ENCODE peak calls at places on chromosomes 16 and 17, in five cellular contexts. One of them, this sample, is unnamed.
A peak's percentile ranks its signal among the peaks of the same experiment; 100 is the strongest.

GRCh38 chr16:86471896-86472295 is 38.4 kb upstream of the FOXF1 start:
- DNase-seq in GM23248: no peak
- DNase-seq in GM23338: no peak
- DNase-seq in neural progenitor cell: no peak
- DNase-seq in HCT116: no peak
- DNase-seq in this sample: no peak

GRCh38 chr17:40312131-40312731 is 3.3 kb downstream of the RARA start:
- DNase-seq in GM23248: no peak
- DNase-seq in GM23338: no peak
- DNase-seq in neural progenitor cell: no peak
- DNase-seq in HCT116: no peak
- DNase-seq in this sample: peak; percentile 37

GRCh38 chr16:64648282-64648681 is 473.6 kb downstream of the CDH11 start:
- DNase-seq in GM23248: no peak
- DNase-seq in GM23338: no peak
- DNase-seq in neural progenitor cell: no peak
- DNase-seq in HCT116: no peak
- DNase-seq in this sample: no peak

GRCh38 chr16:30091474-30092372 is at the start of gene TBX6:
- DNase-seq in GM23248: peak; percentile 98
- DNase-seq in GM23338: peak; percentile 97
- DNase-seq in neural progenitor cell: peak; percentile 98
- DNase-seq in HCT116: peak; percentile 74
- DNase-seq in this sample: peak; percentile 96

GRCh38 chr16:57892041-57892440 is 78.9 kb downstream of the CNGB1 start:
- DNase-seq in GM23248: peak; percentile 23
- DNase-seq in GM23338: no peak
- DNase-seq in neural progenitor cell: no peak
- DNase-seq in HCT116: no peak
- DNase-seq in this sample: no peak

GRCh38 chr17:16534236-16534635 is 34.8 kb downstream of the ZNF287 start:
- DNase-seq in GM23248: no peak
- DNase-seq in GM23338: no peak
- DNase-seq in neural progenitor cell: no peak
- DNase-seq in HCT116: no peak
- DNase-seq in this sample: no peak

GRCh38 chr16:58501242-58502131 is 1.5 kb downstream of the NDRG4 start:
- DNase-seq in GM23248: peak; percentile 26
- DNase-seq in GM23338: peak; percentile 92
- DNase-seq in neural progenitor cell: peak; percentile 87
- DNase-seq in HCT116: no peak
- DNase-seq in this sample: peak; percentile 63

GRCh38 chr17:75371339-75371738 is 34.1 kb downstream of the GRB2 start:
- DNase-seq in GM23248: no peak
- DNase-seq in GM23338: no peak
- DNase-seq in neural progenitor cell: no peak
- DNase-seq in HCT116: no peak
- DNase-seq in this sample: no peak

GRCh38 chr16:77376358-77376757 is 58.5 kb downstream of the ADAMTS18 start:
- DNase-seq in GM23248: peak; percentile 22
- DNase-seq in GM23338: peak; percentile 75
- DNase-seq in neural progenitor cell: no peak
- DNase-seq in HCT116: no peak
- DNase-seq in this sample: no peak

GRCh38 chr17:78416311-78416711 is 37.9 kb downstream of the PGS1 start:
- DNase-seq in GM23248: no peak
- DNase-seq in GM23338: no peak
- DNase-seq in neural progenitor cell: no peak
- DNase-seq in HCT116: no peak
- DNase-seq in this sample: no peak

GRCh38 chr16:66578596-66579531 is at the start of gene CMTM2:
- DNase-seq in GM23248: peak; percentile 19
- DNase-seq in GM23338: peak; percentile 61
- DNase-seq in neural progenitor cell: no peak
- DNase-seq in HCT116: no peak
- DNase-seq in this sample: no peak

GRCh38 chr16:50644730-50645129 is 36.4 kb downstream of the SNX20 start:
- DNase-seq in GM23248: peak; percentile 39
- DNase-seq in GM23338: peak; percentile 36
- DNase-seq in neural progenitor cell: peak; percentile 42
- DNase-seq in HCT116: peak; percentile 19
- DNase-seq in this sample: peak; percentile 20

GRCh38 chr17:77475012-77475976 is 334.5 kb downstream of the SEC14L1 start:
- DNase-seq in GM23248: peak; percentile 90
- DNase-seq in GM23338: no peak
- DNase-seq in neural progenitor cell: no peak
- DNase-seq in HCT116: no peak
- DNase-seq in this sample: peak; percentile 39

GRCh38 chr17:73706428-73706827 is 62.2 kb upstream of the SDK2 start:
- DNase-seq in GM23248: no peak
- DNase-seq in GM23338: no peak
- DNase-seq in neural progenitor cell: no peak
- DNase-seq in HCT116: no peak
- DNase-seq in this sample: no peak

GRCh38 chr17:28416703-28417311 is 10.8 kb upstream of the SLC46A1 start:
- DNase-seq in GM23248: peak; percentile 81
- DNase-seq in GM23338: peak; percentile 95
- DNase-seq in neural progenitor cell: peak; percentile 82
- DNase-seq in HCT116: peak; percentile 60
- DNase-seq in this sample: peak; percentile 57

GRCh38 chr17:80761421-80761871 is 216.8 kb downstream of the RPTOR start:
- DNase-seq in GM23248: peak; percentile 66
- DNase-seq in GM23338: no peak
- DNase-seq in neural progenitor cell: no peak
- DNase-seq in HCT116: peak; percentile 72
- DNase-seq in this sample: no peak

GRCh38 chr16:53841884-53842283 is 137.9 kb downstream of the FTO start:
- DNase-seq in GM23248: no peak
- DNase-seq in GM23338: no peak
- DNase-seq in neural progenitor cell: no peak
- DNase-seq in HCT116: no peak
- DNase-seq in this sample: no peak

GRCh38 chr16:49012961-49013726 is 268.5 kb downstream of the CBLN1 start:
- DNase-seq in GM23248: no peak
- DNase-seq in GM23338: no peak
- DNase-seq in neural progenitor cell: no peak
- DNase-seq in HCT116: no peak
- DNase-seq in this sample: no peak

GRCh38 chr16:86398201-86398600 is 112.1 kb upstream of the FOXF1 start:
- DNase-seq in GM23248: no peak
- DNase-seq in GM23338: no peak
- DNase-seq in neural progenitor cell: no peak
- DNase-seq in HCT116: no peak
- DNase-seq in this sample: no peak

GRCh38 chr16:57186630-57187507 is 740 bp downstream of the RSPRY1 start:
- DNase-seq in GM23248: peak; percentile 74
- DNase-seq in GM23338: peak; percentile 39
- DNase-seq in neural progenitor cell: peak; percentile 50
- DNase-seq in HCT116: no peak
- DNase-seq in this sample: peak; percentile 14

GRCh38 chr17:77441130-77441920 is 300.6 kb downstream of the SEC14L1 start:
- DNase-seq in GM23248: no peak
- DNase-seq in GM23338: no peak
- DNase-seq in neural progenitor cell: no peak
- DNase-seq in HCT116: no peak
- DNase-seq in this sample: peak; percentile 95

GRCh38 chr16:78529881-78530280 is 430.4 kb downstream of the WWOX start:
- DNase-seq in GM23248: no peak
- DNase-seq in GM23338: no peak
- DNase-seq in neural progenitor cell: no peak
- DNase-seq in HCT116: no peak
- DNase-seq in this sample: no peak

GRCh38 chr16:22928882-22929281 is 114.9 kb downstream of the HS3ST2 start:
- DNase-seq in GM23248: no peak
- DNase-seq in GM23338: no peak
- DNase-seq in neural progenitor cell: no peak
- DNase-seq in HCT116: no peak
- DNase-seq in this sample: no peak

GRCh38 chr16:68779891-68780290 is 42.8 kb downstream of the CDH1 start:
- DNase-seq in GM23248: no peak
- DNase-seq in GM23338: no peak
- DNase-seq in neural progenitor cell: no peak
- DNase-seq in HCT116: no peak
- DNase-seq in this sample: no peak

GRCh38 chr17:72683506-72684404 is 408.7 kb downstream of the SLC39A11 start:
- DNase-seq in GM23248: peak; percentile 96
- DNase-seq in GM23338: no peak
- DNase-seq in neural progenitor cell: no peak
- DNase-seq in HCT116: peak; percentile 94
- DNase-seq in this sample: no peak

DNA sequence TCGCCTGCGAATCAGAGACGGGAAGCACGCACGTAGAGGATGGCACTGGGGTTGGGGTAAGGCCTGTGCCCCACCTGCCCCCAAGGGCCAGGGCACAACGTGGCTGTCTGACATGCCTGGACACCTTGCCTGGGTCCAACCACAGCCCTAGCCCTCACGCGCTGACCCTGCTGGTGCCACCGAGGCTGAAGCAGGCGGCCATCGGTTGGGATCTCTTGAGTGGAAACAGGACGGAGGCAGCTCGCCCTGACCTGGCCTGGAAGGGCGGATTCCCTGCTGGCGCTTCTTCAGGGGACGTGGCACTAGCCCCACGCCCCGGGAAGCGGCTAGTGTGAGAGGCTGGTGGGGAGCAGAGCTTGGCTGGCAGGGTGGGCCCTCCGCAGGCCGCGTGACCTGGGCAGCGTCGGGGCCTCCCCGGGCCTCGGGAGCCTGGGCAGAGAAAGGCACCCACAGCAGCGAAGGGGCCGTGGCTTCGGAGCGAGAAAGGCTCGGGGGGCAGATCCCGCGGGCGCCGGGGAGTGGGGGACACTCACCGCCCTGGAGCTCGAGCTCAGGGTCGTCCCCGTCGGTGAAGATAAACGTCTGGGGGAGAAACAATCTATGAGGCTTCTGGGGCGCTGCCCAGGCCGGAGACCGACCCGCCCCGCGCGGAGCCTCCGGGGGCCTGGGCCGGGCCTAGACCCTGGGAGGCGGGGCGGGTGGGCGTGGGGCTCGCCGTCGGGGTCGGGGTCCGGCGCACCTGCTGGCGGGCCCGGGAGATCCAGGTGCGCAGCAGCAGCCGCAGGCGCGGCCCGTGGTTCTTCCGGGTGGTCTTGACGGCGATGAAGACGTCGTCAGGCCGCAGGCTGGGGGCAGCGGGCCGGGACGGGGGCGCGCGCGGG is 610 bp downstream of the RFNG start:
- DNase-seq in GM23248: peak; percentile 56
- DNase-seq in GM23338: no peak
- DNase-seq in neural progenitor cell: no peak
- DNase-seq in HCT116: no peak
- DNase-seq in this sample: no peak
- TF ChIP-seq EZH2phosphoT487 in GM23248: no peak
- TF ChIP-seq EZH2phosphoT487 in GM23338: no peak
- TF ChIP-seq EZH2phosphoT487 in neural progenitor cell: no peak
- TF ChIP-seq EZH2phosphoT487 in HCT116: no peak
- TF ChIP-seq EZH2phosphoT487 in this sample: no peak

DNA sequence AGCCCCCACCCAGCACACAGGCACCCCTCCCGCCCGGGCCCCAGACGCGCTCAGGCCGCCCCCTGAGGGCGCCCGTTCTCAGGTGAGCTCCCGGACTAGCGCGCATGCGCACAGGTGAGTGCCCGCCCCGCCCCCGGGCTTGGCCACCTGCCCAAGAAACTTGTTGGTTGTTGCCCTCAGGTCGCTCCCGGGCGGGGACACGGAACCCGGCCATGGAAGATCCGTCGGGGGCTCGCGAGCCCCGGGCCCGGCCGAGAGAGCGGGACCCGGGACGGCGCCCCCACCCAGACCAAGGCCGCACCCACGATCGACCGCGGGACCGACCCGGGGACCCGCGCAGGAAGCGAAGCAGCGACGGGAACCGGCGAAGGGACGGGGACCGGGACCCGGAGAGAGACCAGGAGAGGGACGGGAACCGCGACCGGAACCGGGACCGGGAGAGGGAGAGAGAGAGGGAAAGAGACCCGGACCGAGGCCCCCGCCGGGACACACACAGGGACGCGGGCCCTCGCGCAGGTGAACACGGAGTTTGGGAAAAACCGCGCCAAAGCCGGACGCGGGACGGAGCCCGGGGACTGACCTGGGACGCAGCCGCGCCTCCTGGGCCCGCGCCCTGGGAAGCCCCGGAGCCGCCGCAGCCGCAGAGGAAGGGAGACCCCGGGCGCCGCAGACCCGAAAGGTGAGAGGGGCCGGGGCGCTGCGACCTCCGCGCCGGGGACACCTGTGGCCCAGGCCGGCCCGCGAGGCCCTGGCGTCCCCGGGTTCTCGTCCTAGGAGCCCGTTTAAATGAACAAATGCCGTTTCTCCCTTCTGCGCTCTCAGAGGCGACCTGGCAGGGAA is at the start of gene MARVELD3:
- DNase-seq in GM23248: peak; percentile 14
- DNase-seq in GM23338: peak; percentile 94
- DNase-seq in neural progenitor cell: peak; percentile 51
- DNase-seq in HCT116: peak; percentile 76
- DNase-seq in this sample: peak; percentile 78
- TF ChIP-seq EZH2 in GM23248: peak; percentile 88
- TF ChIP-seq EZH2 in GM23338: no peak
- TF ChIP-seq EZH2 in neural progenitor cell: peak; percentile 89
- TF ChIP-seq EZH2 in HCT116: no peak
- TF ChIP-seq EZH2 in this sample: no peak

GRCh38 chr16:24728891-24729242 is 584 bp upstream of the TNRC6A start:
- DNase-seq in GM23248: no peak
- DNase-seq in GM23338: no peak
- DNase-seq in neural progenitor cell: no peak
- DNase-seq in HCT116: no peak
- DNase-seq in this sample: no peak

GRCh38 chr16:24729243-24729966 is at the start of gene TNRC6A:
- DNase-seq in GM23248: peak; percentile 96
- DNase-seq in GM23338: peak; percentile 92
- DNase-seq in neural progenitor cell: peak; percentile 94
- DNase-seq in HCT116: peak; percentile 62
- DNase-seq in this sample: peak; percentile 89

GRCh38 chr16:24730914-24731313 is 1.5 kb downstream of the TNRC6A start:
- DNase-seq in GM23248: no peak
- DNase-seq in GM23338: no peak
- DNase-seq in neural progenitor cell: no peak
- DNase-seq in HCT116: no peak
- DNase-seq in this sample: no peak

GRCh38 chr16:24729967-24730815 is 740 bp downstream of the TNRC6A start:
- DNase-seq in GM23248: peak; percentile 65
- DNase-seq in GM23338: peak; percentile 51
- DNase-seq in neural progenitor cell: peak; percentile 31
- DNase-seq in HCT116: no peak
- DNase-seq in this sample: peak; percentile 19

DNA sequence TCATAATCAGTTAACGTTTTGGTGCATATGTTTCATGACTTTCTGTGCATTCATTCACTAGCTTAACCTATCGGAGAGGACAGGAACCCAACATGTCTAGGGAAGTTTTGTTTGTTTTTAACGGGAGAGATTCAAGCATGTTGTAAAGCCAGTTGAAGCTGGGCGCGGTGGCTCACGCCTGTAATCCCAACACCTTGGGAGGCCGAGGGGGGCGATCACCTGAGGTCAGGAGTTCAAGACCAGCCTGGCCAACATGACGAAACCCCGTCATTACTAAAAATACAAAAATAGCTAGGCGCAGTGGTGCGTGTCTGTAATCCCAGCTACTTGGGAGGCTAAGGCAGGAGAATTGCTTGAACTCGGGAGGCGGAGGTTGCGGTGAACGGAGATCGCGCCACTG is 1.4 kb upstream of the TNRC6A start:
- DNase-seq in GM23248: no peak
- DNase-seq in GM23338: no peak
- DNase-seq in neural progenitor cell: no peak
- DNase-seq in HCT116: no peak
- DNase-seq in this sample: no peak
- H3K27ac ChIP-seq in GM23248: no peak overlapping the region
- H3K27ac ChIP-seq in GM23338: no peak overlapping the region
- H3K27ac ChIP-seq in neural progenitor cell: no peak overlapping the region
- H3K27ac ChIP-seq in HCT116: no peak overlapping the region
- H3K27ac ChIP-seq in this sample: no peak overlapping the region

GRCh38 chr16:17225551-17225950 is 245.2 kb downstream of the XYLT1 start:
- DNase-seq in GM23248: peak; percentile 77
- DNase-seq in GM23338: no peak
- DNase-seq in neural progenitor cell: no peak
- DNase-seq in HCT116: no peak
- DNase-seq in this sample: no peak
- TF ChIP-seq EZH2phosphoT487 in GM23248: no peak
- TF ChIP-seq EZH2phosphoT487 in GM23338: no peak
- TF ChIP-seq EZH2phosphoT487 in neural progenitor cell: no peak
- TF ChIP-seq EZH2phosphoT487 in HCT116: no peak
- TF ChIP-seq EZH2phosphoT487 in this sample: no peak

This sample was measured in MM.1S.